ENCODE peak calls at places on chromosomes 16 and 17, in seven cellular contexts. Q, E, Y, N, B, X and R are unnamed samples.

GRCh38 chr16:67179421-67180080 is 4.2 kb downstream of the MATCAP1 start:
- DNase-seq in Q (no peak), E (no peak), Y (no peak), N (no peak), B (no peak), X (no peak), R (no peak)

GRCh38 chr17:14308636-14308964 is 7.7 kb downstream of the HS3ST3B1 start:
- DNase-seq in Q (peak; percentile 5), E (no peak), Y (no peak), N (no peak), B (no peak), X (no peak), R (no peak)

GRCh38 chr17:58331815-58332719 is 3.5 kb upstream of the TSPOAP1 start:
- DNase-seq in Q (peak; percentile 74), E (no peak), Y (peak; percentile 75), N (no peak), B (no peak), X (no peak), R (peak; percentile 84)

GRCh38 chr17:40179923-40180659 is 2.8 kb downstream of the RAPGEFL1 start:
- DNase-seq in Q (no peak), E (peak; percentile 67), Y (no peak), N (no peak), B (no peak), X (no peak), R (no peak)

GRCh38 chr17:73227379-73227778 is 34.3 kb downstream of the CPSF4L start:
- DNase-seq in Q (no peak), E (no peak), Y (no peak), N (no peak), B (no peak), X (no peak), R (no peak)

GRCh38 chr17:19020016-19020415 is 15.5 kb upstream of the FAM83G start:
- DNase-seq in Q (no peak), E (no peak), Y (no peak), N (no peak), B (no peak), X (no peak), R (no peak)

GRCh38 chr16:75343311-75343710 is 90.0 kb downstream of the CFDP1 start:
- DNase-seq in Q (no peak), E (no peak), Y (no peak), N (no peak), B (peak; percentile 2), X (no peak), R (no peak)

GRCh38 chr17:60600490-60601431 is 768 bp downstream of the PPM1D start:
- DNase-seq in Q (peak; percentile 75), E (peak; percentile 81), Y (peak; percentile 43), N (peak; percentile 76), B (peak; percentile 93), X (peak; percentile 91), R (peak; percentile 68)

GRCh38 chr17:39668141-39668924 is at the start of gene PNMT:
- DNase-seq in Q (peak; percentile 62), E (peak; percentile 19), Y (peak; percentile 17), N (no peak), B (peak; percentile 60), X (peak; percentile 90), R (peak; percentile 90)

GRCh38 chr16:66519482-66519881 is 30.4 kb downstream of the TK2 start:
- DNase-seq in Q (no peak), E (no peak), Y (no peak), N (no peak), B (no peak), X (no peak), R (no peak)

GRCh38 chr17:39800540-39800939 is 62.8 kb downstream of the GRB7 start:
- DNase-seq in Q (no peak), E (peak; percentile 78), Y (peak; percentile 54), N (no peak), B (no peak), X (no peak), R (no peak)

GRCh38 chr17:28258347-28258887 is 60.6 kb upstream of the TMEM97 start:
- DNase-seq in Q (no peak), E (no peak), Y (no peak), N (no peak), B (no peak), X (no peak), R (no peak)

GRCh38 chr17:61904094-61904710 is 23.6 kb downstream of the INTS2 start:
- DNase-seq in Q (no peak), E (no peak), Y (peak; percentile 4), N (no peak), B (no peak), X (no peak), R (no peak)

GRCh38 chr16:78916928-78917545 is 683.5 kb downstream of the MAF start:
- DNase-seq in Q (no peak), E (no peak), Y (no peak), N (no peak), B (no peak), X (no peak), R (no peak)

GRCh38 chr16:27899736-27900135 is 163.8 kb downstream of the GSG1L start:
- DNase-seq in Q (no peak), E (no peak), Y (no peak), N (no peak), B (no peak), X (no peak), R (no peak)

GRCh38 chr17:81923302-81924260 is 4.0 kb downstream of the MAFG start:
- DNase-seq in Q (peak; percentile 70), E (peak; percentile 65), Y (no peak), N (no peak), B (peak; percentile 77), X (peak; percentile 93), R (peak; percentile 89)

GRCh38 chr17:37567137-37567927 is 41.9 kb downstream of the SYNRG start:
- DNase-seq in Q (no peak), E (no peak), Y (no peak), N (no peak), B (peak; percentile 4), X (no peak), R (no peak)
- H3K4me1 ChIP-seq in Q (no peaks in the 10 kb centered on the region), E (peaks cover 2% of the 10 kb centered on the region), Y (no peaks in the 10 kb centered on the region), N (no peaks in the 10 kb centered on the region), B (peaks cover 5% of the 10 kb centered on the region), X (no peaks in the 10 kb centered on the region), R (no peaks in the 10 kb centered on the region)

DNA sequence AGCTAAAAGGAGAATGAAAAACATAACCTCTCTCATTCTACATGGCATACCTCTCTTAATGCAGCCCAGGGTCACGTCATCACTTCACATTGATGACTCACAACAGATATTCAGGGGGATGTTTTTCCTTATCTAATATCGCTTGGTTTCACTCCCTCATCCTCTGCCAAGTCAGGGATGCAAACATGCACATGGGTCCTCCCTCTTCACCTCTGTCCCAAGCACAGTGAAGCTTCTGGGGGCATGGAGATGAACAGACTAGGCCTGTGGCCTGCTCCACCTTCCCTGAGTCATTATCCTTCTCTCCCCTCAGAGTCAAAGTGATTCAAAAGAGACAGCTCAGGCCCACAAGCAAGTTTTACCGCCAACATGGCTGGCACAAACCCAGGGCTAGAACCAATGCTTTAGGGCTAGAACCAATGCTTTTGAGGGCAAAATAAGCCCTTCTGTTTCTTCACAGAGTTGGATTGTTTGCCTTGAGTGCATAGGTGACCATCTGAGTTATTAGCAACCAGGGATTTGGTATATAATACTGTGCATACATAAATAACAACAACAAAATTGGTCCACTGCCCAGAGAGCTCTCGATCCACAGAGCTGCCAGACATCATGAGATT is 2.2 kb upstream of the MT2A start:
- DNase-seq in Q (no peak), E (peak; percentile 86), Y (no peak), N (peak; percentile 84), B (peak; percentile 85), X (peak; percentile 53), R (peak; percentile 79)
- H3K27ac ChIP-seq in Q (peak overlapping the region; percentile 88), E (peak overlapping the region; percentile 95), Y (no peak overlapping the region), N (peak overlapping the region; percentile 95), B (peak overlapping the region; percentile 82), X (peak overlapping the region; percentile 87), R (peak overlapping the region; percentile 99)

DNA sequence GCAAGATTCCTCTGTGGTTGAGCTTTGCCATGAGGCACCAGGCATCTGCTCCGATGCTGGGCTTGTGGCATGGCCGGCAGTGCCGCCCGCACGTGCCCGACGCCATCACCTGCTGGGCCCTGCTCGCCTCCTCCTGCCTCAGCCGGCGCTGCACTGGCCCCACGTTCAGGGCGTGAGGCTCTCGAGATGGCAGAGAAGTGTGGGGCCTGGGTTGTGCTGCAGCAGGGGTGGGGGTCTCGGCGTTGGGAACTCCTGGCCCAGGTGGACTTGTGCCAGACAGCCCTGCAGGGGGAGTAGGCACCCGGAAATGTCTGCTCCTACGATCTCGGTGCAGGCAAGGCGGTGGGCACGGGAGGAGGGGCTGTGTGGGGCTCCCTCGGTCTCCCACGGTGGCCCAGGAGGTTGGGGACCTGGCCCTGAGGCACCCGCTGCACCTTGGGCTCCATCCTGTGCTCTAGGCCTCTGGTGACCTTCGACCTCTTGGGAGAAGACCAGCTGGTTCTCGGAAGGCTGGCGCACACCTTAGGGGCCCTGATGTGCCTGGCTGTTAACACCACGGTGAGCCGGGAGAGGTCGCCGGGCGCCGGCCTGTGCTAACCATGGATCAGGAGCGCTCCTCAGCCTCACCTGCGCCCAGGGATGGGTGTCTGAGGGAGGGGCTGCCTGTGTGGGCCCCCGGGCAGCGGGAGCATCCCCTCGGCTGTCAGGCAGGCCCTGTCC is 13.5 kb downstream of the TELO2 start:
- DNase-seq in Q (no peak), E (no peak), Y (no peak), N (no peak), B (no peak), X (no peak), R (no peak)
- H3K4me3 ChIP-seq in Q (no peak overlapping the region), E (no peak overlapping the region), Y (no peak overlapping the region), N (no peak overlapping the region), B (no peak overlapping the region), X (no peak overlapping the region), R (no peak overlapping the region)

GRCh38 chr17:17089206-17089550 is 46.9 kb downstream of the MPRIP start:
- DNase-seq in Q (no peak), E (no peak), Y (no peak), N (no peak), B (no peak), X (no peak), R (no peak)
- H3K4me1 ChIP-seq in Q (peaks cover 20% of the 10 kb centered on the region), E (peaks cover 37% of the 10 kb centered on the region), Y (peaks cover 13% of the 10 kb centered on the region), N (no peaks in the 10 kb centered on the region), B (peaks cover 33% of the 10 kb centered on the region), X (peaks cover 22% of the 10 kb centered on the region), R (peaks cover 81% of the 10 kb centered on the region)

DNA sequence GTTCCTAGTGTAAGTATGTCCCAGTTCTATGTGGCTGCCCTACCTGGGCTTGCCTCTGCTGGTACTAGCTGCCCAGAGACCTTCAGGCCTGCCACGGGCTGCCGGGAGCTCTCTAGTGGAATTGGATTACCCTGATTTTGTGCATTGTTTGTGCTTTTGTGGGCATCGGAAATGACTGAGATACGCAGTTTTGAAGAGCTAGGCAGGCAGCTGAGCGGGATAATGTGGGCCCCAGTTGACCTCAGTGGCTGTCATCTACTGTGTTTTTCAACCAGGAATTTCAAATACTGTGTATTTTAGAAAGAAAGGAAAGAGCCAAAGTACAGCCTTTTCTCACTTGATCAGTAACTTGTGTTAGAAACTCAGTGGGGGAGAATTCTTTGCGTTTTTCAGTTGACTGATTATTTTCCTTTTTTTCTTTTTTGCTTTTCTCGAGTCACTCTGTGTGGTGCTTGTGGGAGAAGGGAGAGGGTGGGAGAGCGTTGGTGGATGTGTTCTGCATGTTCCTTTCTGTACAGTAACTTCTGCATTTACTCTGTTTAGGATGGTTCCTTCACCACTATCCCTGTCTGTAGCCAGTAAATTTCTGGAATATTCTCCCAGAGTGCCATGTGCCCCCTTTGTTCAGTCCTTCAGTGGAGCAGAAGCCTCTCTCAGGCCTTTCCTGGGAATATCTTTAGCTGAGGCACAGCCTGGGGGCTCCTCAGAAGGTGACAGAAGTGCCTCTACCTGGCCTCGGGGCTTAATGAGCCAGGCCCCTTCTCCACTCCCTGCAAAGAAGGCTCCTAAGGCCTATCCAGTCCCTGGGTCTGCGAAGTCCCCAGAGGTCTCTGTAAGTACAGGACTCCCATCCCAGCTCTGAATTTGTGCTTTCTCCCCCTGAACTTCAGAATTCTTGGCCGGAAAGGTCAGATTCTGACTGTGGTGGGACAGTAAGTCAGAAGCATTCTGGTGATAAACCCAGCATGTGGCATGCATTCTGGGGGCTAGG is 15.0 kb upstream of the SLC12A3 start:
- DNase-seq in Q (no peak), E (no peak), Y (no peak), N (no peak), B (no peak), X (no peak), R (no peak)
- H3K27ac ChIP-seq in Q (no peak overlapping the region), E (no peak overlapping the region), Y (no peak overlapping the region), N (peak overlapping the region; percentile 76), B (peak overlapping the region; percentile 67), X (peak overlapping the region; percentile 40), R (no peak overlapping the region)